ENCODE peak calls at places on chromosomes 12 and 14, in ten cellular contexts. I is GM23338; D is heart left ventricle; E is IMR-90; K is CD4-positive, alpha-beta memory T cell; N is PC-3; R is mesenchymal stem cell; A is Peyer's patch; Z is tibial nerve; L is fibroblast of lung. M is an unnamed sample.

GRCh38 chr12:3453947-3454675 is 36.9 kb upstream of the PRMT8 start:
- DNase-seq in R (no peak), I (peak; percentile 29), D (no peak), E (peak; percentile 46), N (peak; percentile 94), K (no peak), A (no peak), Z (no peak), L (peak; percentile 84), M (no peak)

GRCh38 chr12:88299567-88300101 is 157.5 kb downstream of the TMTC3 start:
- DNase-seq in A (no peak), K (no peak), D (peak; percentile 24), I (no peak), Z (no peak), N (peak; percentile 95), R (peak; percentile 94), E (peak; percentile 98), L (peak; percentile 99), M (no peak)

GRCh38 chr12:1739368-1739767 is 48.5 kb downstream of the ADIPOR2 start:
- DNase-seq in E (no peak), R (no peak), K (no peak), D (no peak), L (no peak), I (no peak), N (no peak), Z (no peak), A (no peak), M (no peak)

GRCh38 chr12:1791104-1791927 is 29.0 kb upstream of the LRTM2 start:
- DNase-seq in A (peak; percentile 90), D (peak; percentile 65), R (peak; percentile 67), L (peak; percentile 46), N (peak; percentile 72), K (peak; percentile 66), Z (peak; percentile 64), E (peak; percentile 67), I (peak; percentile 73), M (no peak)

GRCh38 chr12:72083096-72083825 is 144.6 kb downstream of the TPH2 start:
- DNase-seq in N (no peak), R (no peak), A (no peak), I (peak; percentile 40), Z (no peak), E (no peak), L (no peak), K (no peak), D (no peak), M (no peak)

GRCh38 chr14:69716483-69717187 is 50.3 kb upstream of the SRSF5 start:
- DNase-seq in E (peak; percentile 92), R (peak; percentile 91), D (no peak), A (peak; percentile 62), Z (no peak), L (peak; percentile 95), N (peak; percentile 53), K (peak; percentile 43), I (no peak), M (no peak)

GRCh38 chr14:29908652-29909577 is 18.7 kb downstream of the PRKD1 start:
- DNase-seq in L (no peak), R (no peak), E (no peak), K (no peak), I (no peak), Z (no peak), A (no peak), D (no peak), N (no peak), M (no peak)

GRCh38 chr12:1377681-1378080 is 216.7 kb downstream of the FBXL14 start:
- DNase-seq in A (no peak), N (no peak), L (no peak), I (no peak), D (no peak), K (no peak), R (no peak), E (no peak), Z (no peak), M (no peak)

GRCh38 chr14:68738559-68738958 is 54.3 kb downstream of the ZFP36L1 start:
- DNase-seq in K (no peak), N (no peak), E (no peak), A (no peak), D (no peak), I (no peak), L (no peak), Z (no peak), R (no peak), M (no peak)

GRCh38 chr12:55718650-55719275 is 1.4 kb upstream of the RDH5 start:
- DNase-seq in K (no peak), D (no peak), Z (no peak), I (peak; percentile 22), E (no peak), A (no peak), L (no peak), N (no peak), R (no peak), M (no peak)

GRCh38 chr12:45051490-45052105 is 699 bp upstream of the DBX2 start:
- DNase-seq in E (no peak), A (no peak), K (no peak), R (no peak), Z (no peak), N (peak; percentile 15), D (no peak), I (peak; percentile 34), L (peak; percentile 2), M (no peak)

GRCh38 chr14:105046891-105047282 is 18.3 kb downstream of the GPR132 start:
- DNase-seq in K (no peak), E (no peak), A (no peak), R (no peak), Z (no peak), I (no peak), L (no peak), N (no peak), D (no peak), M (no peak)

GRCh38 chr12:3022961-3023360 is 54.2 kb upstream of the TSPAN9 start:
- DNase-seq in L (no peak), Z (no peak), K (no peak), D (no peak), N (no peak), E (no peak), R (no peak), A (no peak), I (no peak), M (no peak)

GRCh38 chr12:87332987-87333761 is 696.0 kb downstream of the C12orf50 start:
- DNase-seq in Z (no peak), N (no peak), A (no peak), E (peak; percentile 10), I (no peak), L (no peak), D (no peak), R (no peak), K (no peak), M (no peak)

DNA sequence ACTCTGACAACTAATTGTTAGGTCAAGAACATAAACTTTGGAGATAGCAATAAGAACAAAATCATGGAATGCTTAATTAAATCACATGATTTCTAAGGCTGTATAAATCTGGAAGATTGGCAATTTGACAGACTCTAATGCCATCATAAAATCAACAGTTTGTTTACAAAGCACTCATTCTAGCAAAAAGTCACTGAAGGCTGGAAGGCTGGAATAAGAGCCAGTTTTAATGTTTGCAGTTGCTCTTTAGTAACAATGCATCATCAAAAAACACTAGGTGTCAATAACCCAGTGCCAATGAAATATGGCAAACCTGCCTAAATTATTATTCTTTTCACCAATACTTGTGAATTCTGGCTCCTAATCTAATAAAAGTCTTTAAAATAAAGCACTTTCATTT is 65.0 kb downstream of the NUMB start:
- DNase-seq in L (no peak), E (no peak), I (no peak), N (peak; percentile 52), A (no peak), Z (no peak), D (no peak), K (no peak), R (no peak), M (no peak)
- H3K27ac ChIP-seq in L (no peak overlapping the region), E (no peak overlapping the region), I (no peak overlapping the region), N (no peak overlapping the region), A (no peak overlapping the region), Z (no peak overlapping the region), D (no peak overlapping the region), K (no peak overlapping the region), R (no peak overlapping the region), M (no peak overlapping the region)

DNA sequence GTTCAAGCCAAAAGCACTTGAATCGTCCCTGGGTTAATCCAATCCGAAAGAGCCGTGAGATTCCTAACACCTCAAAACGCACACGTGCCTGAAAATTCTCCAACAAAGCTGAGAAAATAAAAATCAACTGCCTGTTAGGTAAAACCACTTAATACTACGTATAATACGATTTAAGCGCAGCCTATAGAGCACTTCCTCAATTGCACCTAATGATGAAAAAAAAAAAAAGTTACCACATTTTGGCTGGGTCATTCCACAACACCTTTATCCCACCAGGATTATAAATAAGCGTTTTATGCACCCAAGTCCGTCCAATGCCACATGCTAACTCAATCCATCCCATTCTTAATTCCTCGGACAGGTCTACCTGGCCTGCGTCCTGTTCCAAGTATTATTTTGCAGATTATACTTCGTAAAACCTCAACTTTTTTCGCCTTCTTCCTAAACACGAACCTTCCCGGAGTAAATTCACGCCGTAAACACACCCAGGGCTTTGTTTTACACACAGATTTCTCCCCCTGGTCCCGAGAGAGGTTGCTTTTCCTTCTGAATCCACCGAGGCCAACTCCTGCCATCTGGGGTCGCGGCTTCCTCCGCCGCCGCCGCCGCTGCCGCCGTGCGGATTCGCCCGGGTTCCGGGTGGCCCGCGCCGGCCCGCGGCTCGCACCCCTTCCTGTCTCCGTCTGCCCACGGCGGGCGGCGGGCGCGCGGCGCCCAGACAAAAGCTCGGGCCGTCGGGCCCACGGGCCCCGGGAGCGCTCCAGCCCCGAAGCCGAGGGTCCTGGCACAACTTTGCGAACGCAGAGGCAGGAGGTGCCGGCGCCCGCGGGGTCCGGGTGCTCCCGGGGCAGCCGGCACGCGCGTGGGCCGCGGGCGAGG is 66.2 kb downstream of the RNF34 start:
- DNase-seq in K (peak; percentile 39), I (peak; percentile 51), R (peak; percentile 32), Z (no peak), L (peak; percentile 15), A (peak; percentile 65), D (peak; percentile 31), N (peak; percentile 23), E (no peak), M (no peak)
- H3K27ac ChIP-seq in K (peak overlapping the region; percentile 15), I (no peak overlapping the region), R (no peak overlapping the region), Z (peak overlapping the region; percentile 67), L (peak overlapping the region; percentile 59), A (peak overlapping the region; percentile 91), D (peak overlapping the region; percentile 50), N (no peak overlapping the region), E (peak overlapping the region; percentile 79), M (peak overlapping the region; percentile 39)

DNA sequence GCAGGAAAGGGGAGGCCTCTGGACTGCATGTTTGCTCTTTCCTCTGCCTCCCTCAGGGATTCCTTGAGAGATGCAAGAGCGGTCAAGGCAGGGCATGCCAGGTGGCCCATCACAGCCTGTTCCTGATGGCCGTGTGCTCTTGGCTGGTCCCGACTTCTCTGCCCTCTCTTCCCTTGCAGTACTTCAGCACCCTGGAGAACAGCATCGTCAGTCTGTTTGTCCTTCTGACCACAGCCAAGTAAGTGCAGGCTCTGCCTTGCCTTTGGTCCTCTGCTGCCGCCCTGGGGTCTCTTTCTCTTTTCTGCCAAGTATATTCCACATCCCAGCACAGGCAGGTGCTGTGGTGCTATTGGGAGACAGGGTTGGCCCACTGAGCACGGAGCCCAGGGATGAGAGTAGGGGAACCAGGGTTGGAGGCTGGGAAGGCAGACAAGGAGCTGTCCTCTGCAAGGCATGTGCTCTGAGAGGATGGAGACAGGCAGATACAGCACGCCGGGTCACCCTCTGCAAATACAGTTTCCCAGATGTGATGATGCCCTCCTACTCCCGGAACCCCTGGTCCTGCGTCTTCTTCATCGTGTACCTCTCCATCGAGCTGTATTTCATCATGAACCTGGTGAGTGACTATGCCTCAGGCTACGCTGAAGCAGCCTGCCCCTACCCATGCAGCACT is 51.9 kb downstream of the TPCN1 start:
- DNase-seq in K (no peak), N (no peak), Z (no peak), I (peak; percentile 22), E (peak; percentile 36), A (no peak), L (peak; percentile 18), D (no peak), R (peak; percentile 43), M (no peak)
- H3K27ac ChIP-seq in K (no peak overlapping the region), N (no peak overlapping the region), Z (peak overlapping the region; percentile 76), I (no peak overlapping the region), E (no peak overlapping the region), A (peak overlapping the region; percentile 10), L (no peak overlapping the region), D (peak overlapping the region; percentile 93), R (no peak overlapping the region), M (peak overlapping the region; percentile 14)

GRCh38 chr14:33120966-33121365 is 182.3 kb downstream of the NPAS3 start:
- DNase-seq in R (peak; percentile 49), D (no peak), Z (no peak), K (no peak), L (peak; percentile 51), I (no peak), N (peak; percentile 91), E (no peak), A (no peak), M (no peak)
- H3K27ac ChIP-seq in R (no peak overlapping the region), D (no peak overlapping the region), Z (no peak overlapping the region), K (no peak overlapping the region), L (no peak overlapping the region), I (no peak overlapping the region), N (peak overlapping the region; percentile 93), E (no peak overlapping the region), A (no peak overlapping the region), M (no peak overlapping the region)

M was measured in substantia nigra.